ENCODE peak calls at places on chromosomes 6 and 20, in ten cellular contexts. L, R, D, M, V, F, G, I, K and E are unnamed samples.

GRCh38 chr6:84220809-84221409 is 6.5 kb downstream of the CEP162 start:
- DNase-seq in F (no peak), R (peak; percentile 52), G (no peak), K (peak; percentile 55), I (no peak), D (no peak), V (no peak), M (no peak), L (peak; percentile 38), E (no peak)

GRCh38 chr6:166598441-166599138 is 12.1 kb upstream of the RAMACL start:
- DNase-seq in K (peak; percentile 98), I (peak; percentile 77), D (no peak), L (peak; percentile 91), R (peak; percentile 94), F (no peak), V (no peak), G (peak; percentile 34), M (no peak), E (no peak)

GRCh38 chr6:57222684-57223077 is 574 bp upstream of the RAB23 start:
- DNase-seq in K (no peak), M (no peak), V (no peak), F (no peak), D (no peak), L (no peak), R (no peak), G (no peak), I (no peak), E (no peak)

GRCh38 chr6:90575267-90575666 is 11.6 kb downstream of the MAP3K7 start:
- DNase-seq in K (no peak), G (no peak), M (no peak), D (no peak), R (no peak), I (no peak), L (no peak), F (no peak), V (no peak), E (no peak)

GRCh38 chr6:2503816-2504494 is 246.8 kb downstream of the MYLK4 start:
- DNase-seq in V (no peak), L (peak; percentile 52), M (no peak), G (no peak), I (no peak), K (no peak), R (peak; percentile 24), F (no peak), D (no peak), E (no peak)

GRCh38 chr6:157203312-157203744 is 120.0 kb downstream of the TMEM242 start:
- DNase-seq in I (no peak), L (no peak), V (no peak), G (no peak), R (no peak), M (no peak), F (no peak), D (no peak), K (no peak), E (no peak)

GRCh38 chr20:44398303-44398702 is 42.8 kb downstream of the HNF4A start:
- DNase-seq in V (no peak), K (no peak), G (no peak), L (peak; percentile 93), R (peak; percentile 44), F (no peak), M (no peak), I (no peak), D (no peak), E (no peak)

GRCh38 chr6:52641388-52641787 is 29.5 kb upstream of the TMEM14A start:
- DNase-seq in K (no peak), D (no peak), G (no peak), V (no peak), R (no peak), L (no peak), I (no peak), M (no peak), F (no peak), E (no peak)

GRCh38 chr6:140475086-140475485 is 1100.6 kb upstream of the CITED2 start:
- DNase-seq in F (no peak), L (peak; percentile 53), D (no peak), K (no peak), G (no peak), M (no peak), V (no peak), R (peak; percentile 22), I (no peak), E (no peak)

GRCh38 chr6:41503841-41504525 is 42.2 kb upstream of the FOXP4 start:
- DNase-seq in M (no peak), D (no peak), K (peak; percentile 50), V (no peak), I (no peak), R (peak; percentile 34), F (no peak), L (no peak), G (no peak), E (no peak)

GRCh38 chr6:2902470-2902762 is 693 bp downstream of the SERPINB9 start:
- DNase-seq in K (no peak), G (no peak), R (peak; percentile 64), D (no peak), V (no peak), F (no peak), M (no peak), L (no peak), I (peak; percentile 19), E (no peak)

GRCh38 chr6:114040871-114041270 is 69.9 kb upstream of the HDAC2 start:
- DNase-seq in G (no peak), D (no peak), F (no peak), R (no peak), I (no peak), M (no peak), K (no peak), V (no peak), L (no peak), E (no peak)

GRCh38 chr20:6660441-6660840 is 107.0 kb upstream of the BMP2 start:
- DNase-seq in M (no peak), G (no peak), V (no peak), I (peak; percentile 43), L (peak; percentile 50), R (no peak), K (no peak), D (no peak), F (no peak), E (no peak)

GRCh38 chr20:17966432-17967312 is 1.9 kb downstream of the SNX5 start:
- DNase-seq in G (no peak), V (no peak), I (no peak), K (peak; percentile 49), M (no peak), L (peak; percentile 40), D (no peak), R (peak; percentile 55), F (peak; percentile 10), E (no peak)
- TF ChIP-seq CTCF in G (no peak), V (no peak), I (no peak), K (peak; percentile 14), M (peak; percentile 37), L (no peak), D (no peak), R (peak; percentile 11), F (no peak), E (peak; percentile 53)

DNA sequence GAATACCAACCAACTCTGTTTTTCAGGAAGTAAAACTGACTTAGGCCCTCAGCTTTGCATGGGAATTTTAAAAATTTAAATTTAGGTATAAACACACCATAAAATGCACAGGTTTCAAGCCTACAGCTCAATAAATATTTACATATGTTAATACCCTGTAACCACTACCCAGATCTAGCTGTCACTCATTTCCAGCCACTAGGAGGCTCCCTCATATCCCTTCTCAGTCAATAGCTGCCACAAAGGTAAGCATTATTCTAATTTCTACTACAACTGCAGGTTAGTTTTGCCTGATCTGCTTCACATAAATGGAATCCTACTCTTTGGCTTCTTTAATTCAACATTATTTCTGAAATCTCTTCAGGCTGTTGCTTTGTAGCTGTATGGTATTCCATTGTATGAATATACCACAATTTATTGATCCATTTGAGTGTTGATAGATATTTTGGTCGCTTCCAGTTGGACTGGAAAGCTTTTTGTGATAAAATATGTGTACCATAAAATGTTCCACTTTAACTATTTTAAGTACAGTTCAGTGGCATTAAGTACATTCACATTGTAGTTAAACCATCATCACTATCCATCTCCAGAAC is 32.5 kb upstream of the MEI4 start:
- DNase-seq in I (no peak), G (no peak), V (no peak), L (peak; percentile 57), K (peak; percentile 38), R (no peak), M (no peak), F (no peak), D (no peak), E (no peak)
- TF ChIP-seq CTCF in I (no peak), G (no peak), V (no peak), L (peak; percentile 53), K (peak; percentile 67), R (no peak), M (peak; percentile 30), F (peak; percentile 56), D (no peak), E (peak; percentile 71)

GRCh38 chr6:111580826-111581505 is 24.7 kb downstream of the TRAF3IP2 start:
- DNase-seq in K (no peak), F (no peak), V (no peak), I (no peak), L (peak; percentile 73), M (no peak), R (peak; percentile 76), G (no peak), D (no peak), E (no peak)
- TF ChIP-seq CTCF in K (no peak), F (no peak), V (no peak), I (no peak), L (no peak), M (no peak), R (no peak), G (no peak), D (no peak), E (no peak)

GRCh38 chr20:51425347-51426106 is 117.0 kb downstream of the NFATC2 start:
- DNase-seq in M (no peak), K (no peak), R (no peak), V (no peak), G (no peak), F (no peak), D (no peak), L (no peak), I (no peak), E (no peak)

GRCh38 chr20:51427625-51428291 is 114.8 kb downstream of the NFATC2 start:
- DNase-seq in K (no peak), V (no peak), R (no peak), G (no peak), M (no peak), L (no peak), D (no peak), I (no peak), F (no peak), E (no peak)

GRCh38 chr20:51428451-51429143 is 113.9 kb downstream of the NFATC2 start:
- DNase-seq in L (no peak), F (no peak), M (peak; percentile 15), G (peak; percentile 51), K (peak; percentile 82), V (no peak), R (peak; percentile 72), D (no peak), I (no peak), E (no peak)

GRCh38 chr20:51429144-51429482 is 113.4 kb downstream of the NFATC2 start:
- DNase-seq in K (no peak), L (no peak), F (no peak), M (no peak), G (no peak), D (no peak), I (no peak), R (no peak), V (no peak), E (no peak)

GRCh38 chr20:51426879-51427624 is 115.5 kb downstream of the NFATC2 start:
- DNase-seq in K (no peak), G (no peak), R (no peak), I (no peak), D (no peak), M (no peak), V (no peak), F (no peak), L (no peak), E (no peak)
- TF ChIP-seq CTCF in K (no peak), G (no peak), R (no peak), I (no peak), D (no peak), M (no peak), V (no peak), F (no peak), L (no peak), E (no peak)